ENCODE peak calls at places on chromosomes 16 and 17, in four cellular contexts. H is K562, E is HepG2, T is GM12878. A is an unnamed sample.
A peak's percentile ranks its signal among the peaks of the same experiment; 100 is the strongest.

GRCh38 chr16:91484-91883 is 13.5 kb downstream of the MPG start:
- DNase-seq in H (no peak), E (no peak), T (no peak), A (no peak)

GRCh38 chr16:23979426-23979825 is 143.6 kb downstream of the PRKCB start:
- DNase-seq in H (no peak), E (no peak), T (no peak), A (no peak)

GRCh38 chr16:81627729-81628128 is 151.4 kb upstream of the PLCG2 start:
- DNase-seq in H (no peak), E (no peak), T (no peak), A (no peak)

GRCh38 chr17:66720567-66720966 is 114.3 kb upstream of the CACNG5 start:
- DNase-seq in H (no peak), E (no peak), T (no peak), A (no peak)

GRCh38 chr17:73594025-73594424 is 50.2 kb downstream of the SDK2 start:
- DNase-seq in H (no peak), E (no peak), T (no peak), A (no peak)

GRCh38 chr16:81319221-81319912 is 4.6 kb downstream of the GAN start:
- DNase-seq in H (peak; percentile 33), E (no peak), T (no peak), A (no peak)

GRCh38 chr17:81116704-81117103 is 48.6 kb upstream of the PVALEF start:
- DNase-seq in H (no peak), E (no peak), T (no peak), A (no peak)

GRCh38 chr17:43169561-43170139 is 1.4 kb upstream of the NBR1 start:
- DNase-seq in H (peak; percentile 56), E (peak; percentile 84), T (no peak), A (peak; percentile 49)

GRCh38 chr17:76492989-76493501 is 8.2 kb downstream of the RHBDF2 start:
- DNase-seq in H (no peak), E (no peak), T (peak; percentile 80), A (no peak)

GRCh38 chr17:44464037-44464436 is 39.2 kb downstream of the GPATCH8 start:
- DNase-seq in H (no peak), E (no peak), T (no peak), A (no peak)

GRCh38 chr17:12395733-12396354 is 269.8 kb upstream of the MYOCD start:
- DNase-seq in H (peak; percentile 51), E (peak; percentile 8), T (no peak), A (peak; percentile 31)

GRCh38 chr16:77905356-77905920 is 116.9 kb upstream of the CLEC3A start:
- DNase-seq in H (no peak), E (no peak), T (no peak), A (no peak)

GRCh38 chr16:10480151-10480550 is 94.3 kb downstream of the ATF7IP2 start:
- DNase-seq in H (no peak), E (no peak), T (no peak), A (no peak)

GRCh38 chr17:38369124-38369886 is 17.7 kb downstream of the SOCS7 start:
- DNase-seq in H (no peak), E (no peak), T (no peak), A (no peak)

GRCh38 chr17:78291944-78292910 is 60.8 kb downstream of the TMEM235 start:
- DNase-seq in H (no peak), E (no peak), T (no peak), A (peak; percentile 57)

GRCh38 chr17:17153071-17153470 is 53.1 kb downstream of the PLD6 start:
- DNase-seq in H (no peak), E (no peak), T (no peak), A (no peak)

GRCh38 chr16:14415291-14415690 is 214.8 kb downstream of the PARN start:
- DNase-seq in H (no peak), E (no peak), T (no peak), A (no peak)

GRCh38 chr17:78406396-78406795 is 27.9 kb downstream of the PGS1 start:
- DNase-seq in H (no peak), E (no peak), T (no peak), A (no peak)

GRCh38 chr16:82655720-82656500 is 29.1 kb downstream of the CDH13 start:
- DNase-seq in H (no peak), E (no peak), T (no peak), A (no peak)
- TF ChIP-seq YY1 in H (no peak), E (no peak), T (no peak), A (no peak)

DNA sequence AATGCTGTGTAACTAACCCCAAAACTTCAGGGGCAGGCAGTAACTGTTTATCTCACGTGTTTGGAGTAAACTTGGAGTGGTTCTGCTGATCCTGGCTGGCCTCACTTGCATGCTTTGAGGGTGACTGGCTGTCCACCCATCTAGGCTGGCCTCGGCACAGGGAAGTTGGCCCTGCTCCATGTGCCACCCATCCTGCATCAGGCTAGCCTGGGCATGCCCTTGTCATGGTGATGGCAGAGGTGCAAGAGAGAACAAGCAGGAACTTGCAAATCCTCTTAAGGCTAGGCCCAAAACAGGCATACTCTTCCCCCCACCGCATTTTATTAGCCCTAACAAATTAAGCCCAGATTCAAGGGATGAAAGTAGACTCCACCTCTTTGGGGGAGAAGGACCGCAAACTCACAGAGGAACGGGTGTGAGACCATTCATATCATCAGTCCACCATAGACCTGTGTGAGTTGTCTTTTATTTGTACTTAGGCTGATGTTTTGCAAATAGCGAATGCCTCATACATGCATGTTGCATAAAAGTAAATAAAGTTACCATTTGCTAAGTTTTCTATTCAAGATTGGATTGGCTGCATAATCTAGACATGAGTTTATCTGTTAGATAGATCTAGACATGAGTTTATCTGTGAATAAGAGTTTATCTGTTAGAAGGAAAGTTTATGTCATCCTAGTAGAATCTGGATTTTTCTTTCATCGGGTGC is 221.0 kb downstream of the CCDC182 start:
- DNase-seq in H (no peak), E (no peak), T (no peak), A (no peak)
- TF ChIP-seq RFX5 in H (no peak), E (no peak), T (no peak), A (no peak)

DNA sequence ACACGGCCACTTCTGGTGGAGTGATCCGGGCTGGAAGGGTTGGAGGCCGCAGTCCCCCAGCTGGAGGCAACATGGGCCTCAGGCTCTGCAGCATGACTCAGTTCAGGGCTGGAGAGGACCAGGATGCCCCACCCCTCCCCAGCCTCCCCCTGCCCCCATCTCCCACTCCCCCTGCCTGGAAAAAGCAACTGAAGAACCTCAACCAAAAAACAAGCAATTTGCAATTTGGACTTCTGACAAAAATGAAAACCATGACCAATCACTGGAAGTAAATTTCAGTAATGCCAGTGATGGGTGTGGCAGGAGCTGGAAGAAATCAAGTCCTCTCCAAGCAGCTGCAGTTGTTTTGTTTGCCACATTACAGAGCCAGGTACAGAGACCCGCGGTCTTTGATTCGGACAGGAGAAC is 6.6 kb upstream of the MIF4GD start:
- DNase-seq in H (peak; percentile 18), E (no peak), T (no peak), A (no peak)
- TF ChIP-seq NFIC in H (no peak), E (no peak), T (no peak), A (no peak)

GRCh38 chr17:21371511-21372081 is 4.6 kb upstream of the KCNJ12 start:
- DNase-seq in H (no peak), E (no peak), T (no peak), A (no peak)

GRCh38 chr17:21365016-21365415 is 11.1 kb upstream of the KCNJ12 start:
- DNase-seq in H (no peak), E (no peak), T (no peak), A (no peak)

GRCh38 chr17:21370430-21370829 is 5.7 kb upstream of the KCNJ12 start:
- DNase-seq in H (no peak), E (no peak), T (no peak), A (no peak)

GRCh38 chr17:21369395-21369794 is 6.8 kb upstream of the KCNJ12 start:
- DNase-seq in H (no peak), E (no peak), T (no peak), A (no peak)

GRCh38 chr17:21368545-21369246 is 7.5 kb upstream of the KCNJ12 start:
- DNase-seq in H (no peak), E (no peak), T (no peak), A (no peak)
- TF ChIP-seq YY1 in H (no peak), E (no peak), T (no peak), A (no peak)

GRCh38 chr17:64707077-64707591 is 45.0 kb upstream of the SMURF2 start:
- DNase-seq in H (no peak), E (peak; percentile 68), T (no peak), A (peak; percentile 74)
- TF ChIP-seq RFX5 in H (no peak), E (no peak), T (no peak), A (no peak)

GRCh38 chr17:28550858-28551257 is 1.6 kb downstream of the UNC119 start:
- DNase-seq in H (no peak), E (no peak), T (no peak), A (no peak)

GRCh38 chr17:28551421-28552186 is 820 bp downstream of the UNC119 start:
- DNase-seq in H (no peak), E (no peak), T (no peak), A (no peak)

GRCh38 chr17:28554565-28554964 is 2.1 kb upstream of the UNC119 start:
- DNase-seq in H (no peak), E (no peak), T (no peak), A (no peak)

GRCh38 chr17:28553000-28553505 is 629 bp upstream of the UNC119 start:
- DNase-seq in H (no peak), E (no peak), T (no peak), A (no peak)

GRCh38 chr17:28552201-28552999 is at the start of gene UNC119:
- DNase-seq in H (peak; percentile 97), E (peak; percentile 38), T (no peak), A (peak; percentile 99)
- TF ChIP-seq NFIC in H (no peak), E (no peak), T (no peak), A (no peak)

GRCh38 chr16:74868501-74868900 is 93.9 kb upstream of the FA2H start:
- DNase-seq in H (no peak), E (peak; percentile 76), T (no peak), A (no peak)
- TF ChIP-seq YY1 in H (no peak), E (no peak), T (no peak), A (no peak)

GRCh38 chr16:59881366-59881765 is 1147.2 kb upstream of the GOT2 start:
- DNase-seq in H (no peak), E (no peak), T (no peak), A (no peak)

GRCh38 chr16:59887856-59888255 is 1153.7 kb upstream of the GOT2 start:
- DNase-seq in H (no peak), E (no peak), T (no peak), A (no peak)

GRCh38 chr16:59880626-59881025 is 1146.5 kb upstream of the GOT2 start:
- DNase-seq in H (no peak), E (no peak), T (no peak), A (no peak)

DNA sequence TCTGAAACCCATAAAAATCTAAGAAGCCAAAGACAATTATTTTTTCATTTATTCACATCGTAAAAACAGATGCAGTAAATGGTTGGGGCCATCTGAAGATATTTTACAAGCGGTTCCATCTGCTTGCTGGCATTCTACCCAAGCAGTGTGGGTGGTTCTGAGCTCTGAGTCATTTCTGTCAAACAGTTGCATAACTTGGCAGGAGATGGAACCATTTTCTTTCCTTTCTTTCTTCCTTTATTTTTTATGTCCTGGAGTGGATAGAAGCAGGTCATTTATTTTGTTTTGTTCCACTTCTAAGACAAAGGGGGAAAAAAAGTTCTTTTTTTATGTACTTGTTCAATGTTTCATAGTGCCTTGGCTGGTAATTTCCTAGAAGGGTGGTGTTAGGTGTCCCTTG is 1151.9 kb upstream of the GOT2 start:
- DNase-seq in H (no peak), E (no peak), T (no peak), A (no peak)
- TF ChIP-seq RFX5 in H (no peak), E (no peak), T (no peak), A (no peak)

A was measured in SK-N-SH.